ENCODE peak calls at places on chromosomes 1 and 21, in four cellular contexts. X is K562, Y is GM12891, O is GM12878. H is an unnamed sample.

GRCh38 chr21:38985423-38986378 is 180.0 kb downstream of the ETS2 start:
- DNase-seq in X (peak; percentile 91), Y (peak; percentile 35), O (peak; percentile 12), H (peak; percentile 89)

GRCh38 chr1:67888707-67889106 is 55.4 kb upstream of the GNG12 start:
- DNase-seq in X (no peak), Y (no peak), O (no peak), H (no peak)

GRCh38 chr1:155976062-155976912 is 2.1 kb downstream of the ARHGEF2 start:
- DNase-seq in X (peak; percentile 83), Y (no peak), O (no peak), H (peak; percentile 62)

GRCh38 chr1:230087034-230087721 is 20.1 kb downstream of the GALNT2 start:
- DNase-seq in X (no peak), Y (no peak), O (no peak), H (no peak)

GRCh38 chr1:9300623-9301022 is 7.9 kb downstream of the SPSB1 start:
- DNase-seq in X (no peak), Y (no peak), O (no peak), H (peak; percentile 44)

GRCh38 chr1:235407419-235407818 is 40.2 kb downstream of the TBCE start:
- DNase-seq in X (no peak), Y (no peak), O (no peak), H (no peak)

GRCh38 chr1:181104042-181104789 is 15.7 kb downstream of the IER5 start:
- DNase-seq in X (no peak), Y (no peak), O (no peak), H (no peak)

GRCh38 chr1:45490121-45490622 is 791 bp downstream of the TESK2 start:
- DNase-seq in X (no peak), Y (no peak), O (no peak), H (peak; percentile 45)

GRCh38 chr1:27569088-27569459 is 34.9 kb downstream of the AHDC1 start:
- DNase-seq in X (no peak), Y (no peak), O (no peak), H (no peak)

GRCh38 chr1:233439721-233440120 is 112.2 kb downstream of the MAP3K21 start:
- DNase-seq in X (no peak), Y (no peak), O (no peak), H (no peak)

GRCh38 chr21:32423320-32423719 is 10.8 kb downstream of the EVA1C start:
- DNase-seq in X (no peak), Y (no peak), O (no peak), H (no peak)

GRCh38 chr1:173354937-173355280 is 122.2 kb upstream of the PRDX6 start:
- DNase-seq in X (no peak), Y (no peak), O (no peak), H (no peak)

GRCh38 chr21:45999581-46000181 is 18.1 kb downstream of the COL6A1 start:
- DNase-seq in X (no peak), Y (no peak), O (no peak), H (no peak)

GRCh38 chr21:14836950-14837349 is 227.8 kb downstream of the NRIP1 start:
- DNase-seq in X (no peak), Y (no peak), O (no peak), H (no peak)

GRCh38 chr1:96388421-96389310 is 332.9 kb upstream of the PTBP2 start:
- DNase-seq in X (no peak), Y (no peak), O (no peak), H (no peak)

GRCh38 chr1:89546082-89546889 is 21.7 kb downstream of the LRRC8B start:
- DNase-seq in X (no peak), Y (no peak), O (no peak), H (no peak)

GRCh38 chr1:111754964-111755320 is 759 bp upstream of the DDX20 start:
- DNase-seq in X (peak; percentile 58), Y (peak; percentile 24), O (no peak), H (no peak)

GRCh38 chr1:6635910-6636760 is 11.5 kb downstream of the THAP3 start:
- DNase-seq in X (no peak), Y (no peak), O (no peak), H (no peak)

GRCh38 chr1:33047290-33047689 is 10.6 kb upstream of the AK2 start:
- DNase-seq in X (no peak), Y (no peak), O (no peak), H (no peak)

GRCh38 chr1:172406968-172407367 is 13.5 kb upstream of the C1orf105 start:
- DNase-seq in X (no peak), Y (no peak), O (no peak), H (no peak)

GRCh38 chr1:239232921-239233320 is 153.4 kb upstream of the CHRM3 start:
- DNase-seq in X (no peak), Y (no peak), O (no peak), H (no peak)

GRCh38 chr21:42552407-42553336 is 39.0 kb downstream of the SLC37A1 start:
- DNase-seq in X (no peak), Y (no peak), O (no peak), H (no peak)

GRCh38 chr21:9837946-9838801 is 683.2 kb upstream of the TPTE start:
- DNase-seq in X (peak; percentile 35), Y (no peak), O (no peak), H (no peak)

GRCh38 chr1:150262388-150263320 is 5.1 kb downstream of the CA14 start:
- DNase-seq in X (no peak), Y (no peak), O (no peak), H (peak; percentile 27)

GRCh38 chr1:8203551-8203950 is 114.4 kb upstream of the SLC45A1 start:
- DNase-seq in X (no peak), Y (no peak), O (no peak), H (no peak)

GRCh38 chr1:232988572-232989040 is 38.2 kb downstream of the NTPCR start:
- DNase-seq in X (no peak), Y (no peak), O (no peak), H (no peak)

GRCh38 chr1:214524824-214525223 is 26.6 kb downstream of the PTPN14 start:
- DNase-seq in X (no peak), Y (no peak), O (no peak), H (no peak)
- TF ChIP-seq POLR2AphosphoS5 in X (no peak), Y (no peak), O (no peak), H (no peak)

GRCh38 chr21:25385912-25386474 is 221.3 kb downstream of the MRPL39 start:
- DNase-seq in X (peak; percentile 42), Y (no peak), O (no peak), H (no peak)
- TF ChIP-seq SPI1 in X (no peak), Y (no peak), O (no peak), H (no peak)

DNA sequence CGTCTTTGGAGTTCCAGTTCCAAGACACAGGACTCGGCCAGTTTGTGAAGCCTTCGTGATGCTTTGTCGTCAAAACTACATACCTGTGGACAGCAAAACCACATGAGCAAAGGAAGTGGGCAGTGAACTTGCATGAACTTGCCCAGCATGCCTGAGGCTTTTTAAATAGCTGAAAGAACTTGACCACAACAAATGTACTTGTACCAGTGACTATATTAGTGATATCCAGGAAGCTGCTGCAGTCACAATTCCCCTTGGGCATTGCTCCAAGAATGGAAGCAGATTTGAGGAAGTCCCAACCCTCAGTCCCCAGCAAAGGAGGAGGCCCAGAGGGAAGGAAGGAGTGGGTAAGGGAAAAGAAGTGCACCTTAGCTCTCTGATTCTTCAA is 2.6 kb downstream of the FUCA1 start:
- DNase-seq in X (no peak), Y (no peak), O (peak; percentile 81), H (peak; percentile 30)
- TF ChIP-seq POLR2AphosphoS5 in X (no peak), Y (no peak), O (no peak), H (no peak)

GRCh38 chr1:224676613-224677012 is 60.5 kb downstream of the CNIH3 start:
- DNase-seq in X (no peak), Y (no peak), O (no peak), H (no peak)

GRCh38 chr1:224683981-224684380 is 67.9 kb downstream of the CNIH3 start:
- DNase-seq in X (no peak), Y (no peak), O (no peak), H (no peak)

GRCh38 chr1:224684920-224685547 is 68.9 kb downstream of the CNIH3 start:
- DNase-seq in X (no peak), Y (no peak), O (no peak), H (no peak)

GRCh38 chr1:224678168-224678567 is 62.1 kb downstream of the CNIH3 start:
- DNase-seq in X (no peak), Y (no peak), O (no peak), H (no peak)

GRCh38 chr1:224681816-224682215 is 65.7 kb downstream of the CNIH3 start:
- DNase-seq in X (no peak), Y (no peak), O (no peak), H (no peak)
- TF ChIP-seq SPI1 in X (no peak), Y (no peak), O (no peak), H (no peak)

DNA sequence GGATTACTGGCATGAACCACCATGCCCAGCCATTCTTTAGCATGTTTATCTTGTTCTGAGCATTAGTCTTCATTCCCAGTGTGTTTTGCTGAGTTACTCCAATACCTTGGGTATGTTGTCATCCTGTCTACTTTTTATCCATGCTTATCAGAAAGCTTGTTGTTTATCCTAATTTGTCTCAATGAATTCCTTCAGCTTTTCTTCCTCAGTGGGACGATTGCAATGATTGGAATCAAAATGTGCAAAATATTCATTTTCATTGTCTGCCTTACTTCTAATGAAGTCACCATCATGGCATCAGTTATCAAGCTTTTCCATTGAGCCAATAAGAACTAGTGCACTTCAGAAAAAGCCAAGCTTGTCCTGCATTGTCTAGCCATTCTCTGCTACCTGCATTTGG is 170.5 kb downstream of the HFM1 start:
- DNase-seq in X (no peak), Y (no peak), O (no peak), H (no peak)
- TF ChIP-seq POLR2AphosphoS5 in X (no peak), Y (no peak), O (no peak), H (no peak)

DNA sequence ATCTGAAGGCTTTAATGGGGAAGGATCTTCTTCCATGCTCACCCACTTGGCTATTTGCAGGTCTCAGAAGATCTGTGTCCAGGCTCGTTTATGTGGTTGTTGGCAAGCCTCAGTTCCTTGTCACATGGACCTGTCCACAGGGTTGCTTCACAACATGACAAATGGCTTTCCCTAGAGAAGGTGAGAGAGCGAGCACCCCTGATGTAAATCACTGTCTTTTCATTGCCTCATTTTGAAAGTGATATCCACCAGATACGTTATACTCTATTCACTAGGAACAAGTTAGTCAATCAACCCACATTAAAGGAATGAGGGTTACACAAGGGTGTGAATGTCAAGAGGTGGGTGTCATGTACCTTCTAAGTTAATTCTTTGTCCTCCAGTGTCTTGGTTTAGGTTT is 433.3 kb downstream of the RPS6KC1 start:
- DNase-seq in X (no peak), Y (no peak), O (no peak), H (no peak)
- TF ChIP-seq SPI1 in X (no peak), Y (no peak), O (no peak), H (no peak)